ENCODE peak calls at places on chromosome 9, in four cellular contexts. K is T follicular helper cell, L is NCI-H460, T is cardiac septum. G is an unnamed sample.

GRCh38 chr9:136852664-136853595 is 784 bp downstream of the MAMDC4 start:
- DNase-seq in L (no peak), K (no peak), T (no peak), G (no peak)

GRCh38 chr9:136012651-136013050 is 51.5 kb upstream of the UBAC1 start:
- DNase-seq in K (no peak), L (no peak), T (no peak), G (no peak)

GRCh38 chr9:82057805-82058204 is 69.2 kb downstream of the SPATA31D1 start:
- DNase-seq in K (no peak), L (no peak), T (no peak), G (no peak)

GRCh38 chr9:73183917-73184861 is 32.5 kb downstream of the ANXA1 start:
- DNase-seq in L (peak), K (no peak), T (no peak), G (peak)

GRCh38 chr9:27365977-27366376 is 69.0 kb upstream of the EQTN start:
- DNase-seq in T (no peak), K (no peak), L (no peak), G (no peak)

GRCh38 chr9:122122903-122123632 is 30.0 kb upstream of the TTLL11 start:
- DNase-seq in T (peak), K (peak), L (peak), G (peak)

GRCh38 chr9:33135086-33135958 is 31.8 kb downstream of the B4GALT1 start:
- DNase-seq in T (no peak), L (no peak), K (no peak), G (no peak)

GRCh38 chr9:19049872-19050636 is 827 bp downstream of the RRAGA start:
- DNase-seq in T (no peak), K (no peak), L (no peak), G (no peak)

GRCh38 chr9:133768859-133769510 is 30.8 kb upstream of the SARDH start:
- DNase-seq in T (peak), L (no peak), K (no peak), G (no peak)

GRCh38 chr9:131020388-131020787 is 11.4 kb downstream of the LAMC3 start:
- DNase-seq in L (no peak), K (no peak), T (no peak), G (no peak)

GRCh38 chr9:114291064-114291474 is 31.8 kb upstream of the ORM1 start:
- DNase-seq in T (peak), K (peak), L (peak), G (peak)

GRCh38 chr9:127644428-127644827 is 32.4 kb downstream of the STXBP1 start:
- DNase-seq in K (no peak), L (no peak), T (no peak), G (no peak)

GRCh38 chr9:130940023-130940549 is 1.0 kb upstream of the FIBCD1 start:
- DNase-seq in L (no peak), T (no peak), K (no peak), G (no peak)

GRCh38 chr9:108622467-108622866 is 233.3 kb downstream of the ACTL7B start:
- DNase-seq in L (no peak), K (no peak), T (no peak), G (peak)

GRCh38 chr9:122389799-122390481 is 19.1 kb downstream of the PTGS1 start:
- DNase-seq in K (no peak), L (no peak), T (no peak), G (no peak)

GRCh38 chr9:16099901-16100300 is 547.1 kb downstream of the CCDC171 start:
- DNase-seq in K (no peak), L (no peak), T (no peak), G (peak)

GRCh38 chr9:117412006-117412715 is 2.7 kb downstream of the ASTN2 start:
- DNase-seq in T (no peak), K (no peak), L (no peak), G (no peak)

GRCh38 chr9:9299134-9299533 is 1313.7 kb downstream of the PTPRD start:
- DNase-seq in T (no peak), L (no peak), K (no peak), G (no peak)

GRCh38 chr9:6680797-6681146 is 35.2 kb upstream of the GLDC start:
- DNase-seq in K (peak), T (no peak), L (peak), G (no peak)

GRCh38 chr9:93304574-93305496 is 120.9 kb downstream of the WNK2 start:
- DNase-seq in K (no peak), T (peak), L (peak), G (peak)

GRCh38 chr9:108662090-108662875 is 193.5 kb downstream of the ACTL7B start:
- DNase-seq in T (no peak), K (no peak), L (no peak), G (no peak)

GRCh38 chr9:75064307-75065025 is 23.5 kb downstream of the NMRK1 start:
- DNase-seq in K (no peak), L (no peak), T (no peak), G (no peak)

GRCh38 chr9:124852829-124853531 is at the start of gene WDR38:
- DNase-seq in K (peak), T (peak), L (peak), G (peak)

GRCh38 chr9:128550226-128550625 is 2.2 kb upstream of the SPTAN1 start:
- DNase-seq in T (no peak), K (no peak), L (no peak), G (no peak)

GRCh38 chr9:69743930-69744329 is 15.9 kb downstream of the PTAR1 start:
- DNase-seq in T (no peak), K (no peak), L (no peak), G (no peak)

GRCh38 chr9:35801328-35802128 is 10.1 kb downstream of the NPR2 start:
- DNase-seq in K (no peak), L (no peak), T (no peak), G (no peak)

GRCh38 chr9:86734762-86735161 is 212.5 kb downstream of the GAS1 start:
- DNase-seq in L (no peak), K (no peak), T (no peak), G (peak)

GRCh38 chr9:106535439-106535838 is 327.5 kb upstream of the ZNF462 start:
- DNase-seq in T (no peak), L (no peak), K (no peak), G (no peak)

GRCh38 chr9:15513335-15513734 is 2.6 kb upstream of the PSIP1 start:
- DNase-seq in L (peak), K (no peak), T (no peak), G (no peak)

GRCh38 chr9:136827794-136828473 is 14.3 kb upstream of the AJM1 start:
- DNase-seq in L (no peak), T (no peak), K (no peak), G (no peak)

GRCh38 chr9:78599939-78600338 is 303.0 kb downstream of the PSAT1 start:
- DNase-seq in L (no peak), K (no peak), T (no peak), G (no peak)

GRCh38 chr9:33791117-33791516 is 4.2 kb upstream of the PRSS3 start:
- DNase-seq in L (no peak), K (no peak), T (no peak), G (no peak)

GRCh38 chr9:123265833-123266232 is 2.6 kb downstream of the STRBP start:
- DNase-seq in L (no peak), K (no peak), T (no peak), G (no peak)